ENCODE peak calls at places on chromosome 4, in ten cellular contexts. Q, J, C, R, V, Z, N, F, E and P are unnamed samples.

GRCh38 chr4:111323496-111323895 is 700.6 kb upstream of the PITX2 start:
- DNase-seq in Q (no peak), J (peak), C (no peak), R (peak), V (peak), Z (peak), N (no peak), F (no peak), E (no peak), P (no peak)

GRCh38 chr4:178142724-178143123 is 700.5 kb upstream of the AGA start:
- DNase-seq in Q (no peak), J (no peak), C (no peak), R (no peak), V (no peak), Z (no peak), N (no peak), F (no peak), E (no peak), P (no peak)

GRCh38 chr4:86141166-86141565 is 218.7 kb downstream of the MAPK10 start:
- DNase-seq in Q (no peak), J (no peak), C (no peak), R (no peak), V (no peak), Z (no peak), N (no peak), F (no peak), E (peak), P (no peak)

GRCh38 chr4:78484574-78484973 is 67.0 kb upstream of the ANXA3 start:
- DNase-seq in Q (no peak), J (no peak), C (no peak), R (peak), V (no peak), Z (no peak), N (no peak), F (no peak), E (no peak), P (no peak)

GRCh38 chr4:107299646-107300045 is 263.5 kb upstream of the DKK2 start:
- DNase-seq in Q (no peak), J (peak), C (no peak), R (no peak), V (peak), Z (no peak), N (no peak), F (no peak), E (no peak), P (no peak)

GRCh38 chr4:17232575-17233253 is 279.2 kb downstream of the QDPR start:
- DNase-seq in Q (no peak), J (peak), C (no peak), R (peak), V (no peak), Z (no peak), N (no peak), F (peak), E (no peak), P (no peak)

GRCh38 chr4:121380448-121381147 is at the start of gene QRFPR:
- DNase-seq in Q (no peak), J (no peak), C (no peak), R (no peak), V (no peak), Z (no peak), N (no peak), F (peak), E (no peak), P (peak)

GRCh38 chr4:166527500-166527899 is 654.5 kb downstream of the TLL1 start:
- DNase-seq in Q (no peak), J (peak), C (no peak), R (peak), V (no peak), Z (peak), N (no peak), F (no peak), E (no peak), P (no peak)

GRCh38 chr4:152997771-152998487 is 61.8 kb downstream of the FHDC1 start:
- DNase-seq in Q (no peak), J (no peak), C (no peak), R (no peak), V (peak), Z (peak), N (no peak), F (no peak), E (no peak), P (no peak)

GRCh38 chr4:146640021-146640425 is 1.3 kb downstream of the POU4F2 start:
- DNase-seq in Q (no peak), J (no peak), C (no peak), R (no peak), V (no peak), Z (no peak), N (no peak), F (no peak), E (no peak), P (no peak)

GRCh38 chr4:3148926-3149325 is 74.4 kb downstream of the HTT start:
- DNase-seq in Q (no peak), J (no peak), C (no peak), R (no peak), V (no peak), Z (no peak), N (no peak), F (no peak), E (no peak), P (no peak)

DNA sequence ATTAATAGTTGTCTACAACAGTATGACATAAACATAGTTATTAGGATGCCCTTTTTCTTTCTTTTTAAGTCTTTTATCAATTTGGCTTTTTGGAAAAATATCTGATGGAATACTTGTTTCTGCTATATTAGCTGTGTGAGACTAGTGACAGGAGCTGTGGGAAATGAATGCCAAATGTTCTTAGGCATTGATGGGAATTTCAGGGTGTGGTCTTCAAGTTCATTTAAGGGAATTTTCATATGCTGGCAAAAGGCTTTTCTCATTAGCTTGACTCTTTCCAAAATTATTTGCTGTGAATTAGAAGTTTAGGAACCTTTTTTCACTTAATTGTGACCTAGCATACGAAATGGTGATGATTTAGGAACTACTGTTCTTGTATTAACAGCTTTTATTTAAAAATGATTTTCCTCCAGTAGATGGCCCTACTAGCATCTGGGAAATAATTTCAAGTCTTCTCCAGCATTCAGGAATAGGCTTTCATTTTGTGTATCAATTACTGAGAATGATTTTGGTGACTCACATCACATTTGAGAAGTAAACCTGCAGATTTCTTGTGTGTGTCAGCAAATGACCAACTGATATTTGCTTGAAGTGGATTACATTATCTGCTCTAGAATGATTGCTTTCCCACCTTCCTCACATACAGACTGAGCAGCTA is 70.9 kb downstream of the HTT start:
- DNase-seq in Q (no peak), J (peak), C (no peak), R (peak), V (no peak), Z (peak), N (no peak), F (no peak), E (peak), P (no peak)
- TF ChIP-seq CTCF in Q (no peak), J (peak), C (no peak), R (peak), V (no peak), Z (peak), N (no peak), F (no peak), E (no peak), P (peak)

DNA sequence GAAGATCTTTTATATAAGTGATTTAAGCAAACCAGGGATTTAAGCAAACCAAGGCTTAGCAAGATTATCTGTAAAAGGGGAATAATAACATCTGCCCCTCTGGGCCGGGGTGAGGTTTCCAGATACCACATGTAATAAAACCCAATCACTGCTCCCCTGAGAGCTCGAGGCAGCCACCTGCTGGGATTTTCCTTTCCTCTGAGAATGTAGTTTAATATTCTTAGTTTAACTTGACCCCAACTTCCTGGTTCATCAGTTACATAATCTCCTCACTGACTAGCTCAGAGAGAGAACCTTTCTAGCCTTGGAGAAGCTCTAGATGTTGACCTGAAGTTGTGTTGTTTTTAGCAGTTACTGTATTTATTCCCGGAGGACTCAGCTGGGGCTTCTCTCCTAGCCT is 322.4 kb downstream of the ARHGAP10 start:
- DNase-seq in Q (no peak), J (no peak), C (no peak), R (no peak), V (no peak), Z (peak), N (no peak), F (no peak), E (peak), P (no peak)
- TF ChIP-seq CTCF in Q (no peak), J (no peak), C (no peak), R (no peak), V (no peak), Z (no peak), N (no peak), F (no peak), E (no peak), P (no peak)

GRCh38 chr4:82801910-82802521 is 3.4 kb upstream of the SCD5 start:
- DNase-seq in Q (no peak), J (no peak), C (no peak), R (peak), V (no peak), Z (peak), N (no peak), F (no peak), E (peak), P (no peak)

GRCh38 chr4:82797591-82798081 is 960 bp downstream of the SCD5 start:
- DNase-seq in Q (peak), J (no peak), C (peak), R (peak), V (no peak), Z (no peak), N (no peak), F (no peak), E (peak), P (peak)

GRCh38 chr4:82797048-82797590 is 1.5 kb downstream of the SCD5 start:
- DNase-seq in Q (peak), J (no peak), C (no peak), R (no peak), V (no peak), Z (no peak), N (no peak), F (no peak), E (no peak), P (no peak)

GRCh38 chr4:82799006-82799881 is 648 bp upstream of the SCD5 start:
- DNase-seq in Q (peak), J (no peak), C (peak), R (peak), V (no peak), Z (peak), N (no peak), F (no peak), E (no peak), P (no peak)

GRCh38 chr4:82798168-82799005 is at the start of gene SCD5:
- DNase-seq in Q (peak), J (peak), C (peak), R (peak), V (no peak), Z (peak), N (no peak), F (peak), E (peak), P (peak)
- TF ChIP-seq CTCF in Q (no peak), J (peak), C (no peak), R (no peak), V (no peak), Z (no peak), N (no peak), F (no peak), E (no peak), P (no peak)

DNA sequence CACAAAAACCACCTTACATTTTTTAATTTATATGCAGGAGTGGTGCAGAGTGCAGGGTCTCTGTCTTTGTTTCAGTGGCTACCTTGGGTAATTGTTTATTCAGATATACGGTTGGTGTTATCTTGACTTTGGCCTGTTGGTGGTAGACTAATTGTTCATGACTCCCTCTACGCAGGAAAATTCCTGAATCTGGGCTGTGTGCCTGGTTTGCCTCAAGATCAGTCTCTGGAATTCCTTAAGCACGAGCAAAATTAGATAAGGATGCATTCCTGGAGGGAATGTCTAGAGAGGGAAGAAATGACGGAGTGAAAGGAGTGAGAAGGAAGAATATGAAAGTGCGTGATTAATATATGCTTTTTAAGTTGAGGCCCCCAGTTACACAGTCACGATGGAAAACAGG is 576.9 kb upstream of the PCDH10 start:
- DNase-seq in Q (no peak), J (peak), C (no peak), R (peak), V (no peak), Z (no peak), N (no peak), F (no peak), E (no peak), P (no peak)
- TF ChIP-seq CTCF in Q (no peak), J (no peak), C (no peak), R (no peak), V (no peak), Z (no peak), N (no peak), F (no peak), E (no peak), P (no peak)

DNA sequence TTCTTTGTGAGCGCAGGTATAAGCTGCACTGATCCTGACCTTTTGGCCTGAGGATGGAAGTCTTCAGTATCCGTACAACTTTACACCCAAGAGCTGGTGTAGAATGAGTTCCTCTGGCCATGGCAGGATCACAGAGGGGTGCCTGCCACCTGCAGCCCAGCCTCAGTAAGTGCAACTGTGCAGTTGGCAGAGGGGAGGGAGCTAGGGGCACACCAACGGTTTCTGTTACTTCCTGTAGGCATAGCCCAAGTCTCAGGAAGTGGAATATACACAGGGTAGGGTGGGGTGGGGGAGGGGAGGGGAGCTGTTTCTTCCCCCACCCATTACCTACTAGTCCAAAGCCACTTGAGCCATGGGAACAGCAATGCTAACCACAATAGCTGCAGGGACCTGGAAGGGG is 85.4 kb upstream of the GBA3 start:
- DNase-seq in Q (no peak), J (peak), C (peak), R (peak), V (no peak), Z (peak), N (no peak), F (peak), E (peak), P (no peak)
- TF ChIP-seq CTCF in Q (peak), J (peak), C (peak), R (peak), V (peak), Z (peak), N (no peak), F (peak), E (peak), P (peak)

DNA sequence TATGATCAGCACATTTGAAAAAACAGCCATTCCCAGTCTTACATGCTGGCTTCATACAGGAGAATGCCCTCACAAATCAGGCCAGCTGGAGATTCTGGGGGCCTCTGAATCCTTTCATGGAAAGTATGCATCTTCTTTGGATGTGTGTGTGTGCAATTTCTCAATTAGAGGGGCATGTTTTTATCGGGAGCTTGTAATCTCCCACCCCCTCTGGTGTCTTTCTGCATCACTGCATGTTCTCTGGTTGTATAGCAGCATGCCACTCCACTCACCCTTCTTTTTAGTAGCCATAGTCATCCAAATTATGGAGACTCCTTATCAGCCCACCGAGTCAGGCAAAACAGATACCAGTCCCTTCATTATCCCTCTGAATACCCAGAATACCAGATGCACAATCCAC is 282.2 kb upstream of the SLIT2 start:
- DNase-seq in Q (no peak), J (no peak), C (no peak), R (no peak), V (no peak), Z (no peak), N (no peak), F (no peak), E (no peak), P (no peak)
- TF ChIP-seq CTCF in Q (no peak), J (peak), C (no peak), R (no peak), V (no peak), Z (no peak), N (no peak), F (no peak), E (no peak), P (no peak)

GRCh38 chr4:14458463-14458862 is 543.8 kb upstream of the CPEB2 start:
- DNase-seq in Q (no peak), J (no peak), C (no peak), R (no peak), V (no peak), Z (no peak), N (no peak), F (no peak), E (no peak), P (no peak)
- TF ChIP-seq CTCF in Q (no peak), J (no peak), C (no peak), R (no peak), V (no peak), Z (no peak), N (no peak), F (no peak), E (no peak), P (no peak)

GRCh38 chr4:140595065-140595464 is 26.3 kb upstream of the UCP1 start:
- DNase-seq in Q (no peak), J (peak), C (peak), R (peak), V (no peak), Z (peak), N (no peak), F (no peak), E (no peak), P (no peak)
- TF ChIP-seq CTCF in Q (peak), J (peak), C (peak), R (peak), V (peak), Z (peak), N (no peak), F (peak), E (peak), P (no peak)